ENCODE peak calls at places on chromosomes 7 and 10, in ten cellular contexts. O, J, C, M, V, W, N, K, A and Z are unnamed samples.
A peak's percentile ranks its signal among the peaks of the same experiment; 100 is the strongest.

GRCh38 chr7:14228341-14228740 is 238.9 kb upstream of the ETV1 start:
- DNase-seq in N (no peak), V (no peak), C (no peak), J (no peak), W (no peak), A (no peak), O (no peak), K (no peak), M (no peak), Z (no peak)

GRCh38 chr10:34674169-34674568 is 140.9 kb downstream of the PARD3 start:
- DNase-seq in K (no peak), O (no peak), V (no peak), A (no peak), N (no peak), J (no peak), M (no peak), C (no peak), W (no peak), Z (no peak)

GRCh38 chr7:116955801-116956514 is 2.7 kb downstream of the ST7 start:
- DNase-seq in C (no peak), K (peak; percentile 30), J (no peak), A (no peak), W (no peak), N (peak; percentile 14), M (peak; percentile 19), O (no peak), V (no peak), Z (no peak)

GRCh38 chr7:139094030-139094429 is 15.5 kb downstream of the ZC3HAV1 start:
- DNase-seq in N (no peak), K (no peak), J (no peak), W (no peak), M (no peak), V (no peak), A (no peak), C (no peak), O (no peak), Z (no peak)

GRCh38 chr7:101265622-101266516 is 21.0 kb upstream of the FIS1 start:
- DNase-seq in V (no peak), N (no peak), W (no peak), J (no peak), A (no peak), C (no peak), K (no peak), O (no peak), M (no peak), Z (no peak)

GRCh38 chr7:80313067-80313626 is 178.5 kb downstream of the GNAI1 start:
- DNase-seq in C (no peak), N (no peak), W (no peak), M (no peak), J (no peak), K (no peak), O (no peak), V (no peak), A (no peak), Z (no peak)

GRCh38 chr7:24812313-24812945 is 55.2 kb upstream of the GSDME start:
- DNase-seq in O (peak; percentile 79), J (peak; percentile 44), K (peak; percentile 59), A (no peak), C (peak; percentile 60), W (peak; percentile 40), V (no peak), M (peak; percentile 48), N (peak; percentile 44), Z (peak; percentile 66)

GRCh38 chr7:11457419-11457818 is 374.6 kb downstream of the THSD7A start:
- DNase-seq in C (no peak), K (no peak), M (no peak), V (no peak), J (no peak), W (no peak), O (no peak), A (no peak), N (no peak), Z (no peak)

GRCh38 chr10:43943825-43944360 is 295.2 kb upstream of the ZNF32 start:
- DNase-seq in N (peak; percentile 1), M (no peak), K (peak; percentile 0), W (no peak), O (peak; percentile 59), A (no peak), C (no peak), V (peak; percentile 4), J (no peak), Z (peak; percentile 22)

GRCh38 chr7:111384065-111384891 is 178.0 kb downstream of the IMMP2L start:
- DNase-seq in C (no peak), M (no peak), O (no peak), N (no peak), W (peak; percentile 38), K (no peak), J (no peak), A (no peak), V (no peak), Z (no peak)

GRCh38 chr10:91672021-91672608 is 39.2 kb upstream of the PPP1R3C start:
- DNase-seq in V (no peak), J (no peak), N (no peak), W (no peak), O (no peak), A (no peak), M (no peak), K (no peak), C (no peak), Z (no peak)

GRCh38 chr10:104642311-104643022 is 1.4 kb downstream of the SORCS3 start:
- DNase-seq in K (peak; percentile 23), V (no peak), C (no peak), J (peak; percentile 51), W (peak; percentile 65), N (peak; percentile 9), A (no peak), M (no peak), O (no peak), Z (no peak)

GRCh38 chr7:24587853-24588252 is 14.6 kb downstream of the PALS2 start:
- DNase-seq in J (no peak), W (peak; percentile 34), M (no peak), V (no peak), O (no peak), N (no peak), K (no peak), C (no peak), A (no peak), Z (no peak)

GRCh38 chr7:88224596-88225275 is 4.9 kb upstream of the SRI start:
- DNase-seq in C (no peak), A (no peak), W (peak; percentile 21), K (no peak), J (no peak), M (no peak), N (no peak), V (no peak), O (no peak), Z (no peak)

GRCh38 chr7:55127135-55127551 is 108.3 kb downstream of the EGFR start:
- DNase-seq in V (no peak), N (no peak), C (no peak), J (no peak), W (no peak), O (no peak), M (no peak), K (no peak), A (no peak), Z (no peak)

GRCh38 chr10:125116652-125117310 is 43.6 kb downstream of the CTBP2 start:
- DNase-seq in V (no peak), K (peak; percentile 63), J (no peak), A (peak; percentile 57), O (peak; percentile 76), C (no peak), N (no peak), M (no peak), W (no peak), Z (no peak)
- H3K4me1 ChIP-seq in V (no peaks in the 10 kb centered on the region), K (peaks cover 92% of the 10 kb centered on the region), J (peaks cover 67% of the 10 kb centered on the region), A (peaks cover 72% of the 10 kb centered on the region), O (peaks cover 79% of the 10 kb centered on the region), C (no peaks in the 10 kb centered on the region), N (peaks cover 37% of the 10 kb centered on the region), M (peaks cover 10% of the 10 kb centered on the region), W (peaks cover 53% of the 10 kb centered on the region), Z (peaks cover 99% of the 10 kb centered on the region)

GRCh38 chr7:44801890-44802289 is 5.4 kb downstream of the PPIA start:
- DNase-seq in K (no peak), M (no peak), N (no peak), W (no peak), C (no peak), O (no peak), V (no peak), J (no peak), A (no peak), Z (no peak)
- TF ChIP-seq POLR2A in K (no peak), M (no peak), N (no peak), W (no peak), C (no peak), O (no peak), V (no peak), J (no peak), A (no peak), Z (no peak)

GRCh38 chr7:44976040-44976745 is 2.6 kb downstream of the MYO1G start:
- DNase-seq in O (peak; percentile 76), J (no peak), N (no peak), W (no peak), A (no peak), C (peak; percentile 40), K (no peak), V (no peak), M (no peak), Z (no peak)
- H3K4me1 ChIP-seq in O (peaks cover 72% of the 10 kb centered on the region), J (no peaks in the 10 kb centered on the region), N (peaks cover 28% of the 10 kb centered on the region), W (peaks cover 19% of the 10 kb centered on the region), A (peaks cover 18% of the 10 kb centered on the region), C (no peaks in the 10 kb centered on the region), K (peaks cover 5% of the 10 kb centered on the region), V (no peaks in the 10 kb centered on the region), M (no peaks in the 10 kb centered on the region), Z (peaks cover 32% of the 10 kb centered on the region)

GRCh38 chr7:157558516-157558874 is 221.7 kb downstream of the DNAJB6 start:
- DNase-seq in C (no peak), K (no peak), V (no peak), O (peak; percentile 65), J (peak; percentile 13), N (no peak), M (no peak), A (peak; percentile 51), W (no peak), Z (no peak)

GRCh38 chr7:157555921-157556320 is 219.1 kb downstream of the DNAJB6 start:
- DNase-seq in A (no peak), J (peak; percentile 5), N (no peak), V (no peak), O (peak; percentile 59), W (no peak), K (no peak), M (no peak), C (no peak), Z (no peak)

GRCh38 chr7:157556339-157556944 is 219.6 kb downstream of the DNAJB6 start:
- DNase-seq in O (no peak), W (no peak), C (no peak), J (no peak), A (no peak), V (no peak), K (no peak), M (no peak), N (no peak), Z (no peak)

GRCh38 chr7:157558061-157558460 is 221.3 kb downstream of the DNAJB6 start:
- DNase-seq in N (no peak), K (no peak), A (peak; percentile 20), J (peak; percentile 8), V (no peak), C (no peak), W (no peak), M (no peak), O (peak; percentile 67), Z (no peak)

DNA sequence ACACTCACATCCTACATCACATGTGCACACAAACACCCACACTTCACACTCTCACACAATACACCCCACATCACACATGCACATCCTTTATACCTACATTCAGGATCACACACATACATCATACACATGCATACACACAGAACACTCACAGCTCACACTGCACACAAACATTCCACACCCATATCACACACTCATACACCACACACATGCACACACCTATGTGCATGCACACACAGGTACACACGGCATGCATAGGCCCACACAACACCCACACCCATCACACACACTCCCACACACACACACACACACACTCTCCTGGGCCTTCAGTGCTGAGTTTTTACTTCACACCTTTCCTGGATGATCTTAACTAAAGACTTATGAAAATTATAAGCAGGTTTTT is 220.5 kb downstream of the DNAJB6 start:
- DNase-seq in V (no peak), N (no peak), A (peak; percentile 19), W (no peak), C (no peak), O (no peak), J (no peak), M (no peak), K (no peak), Z (no peak)
- TF ChIP-seq POLR2A in V (no peak), N (no peak), A (no peak), W (no peak), C (no peak), O (no peak), J (no peak), M (no peak), K (no peak), Z (no peak)